ENCODE peak calls at places on chromosomes 11 and 22, in ten cellular contexts. O is dorsolateral prefrontal cortex, B is retinal pigment epithelial cell, A is brain microvascular endothelial cell, L is GM12865, K is upper lobe of right lung, F is fibroblast of lung, V is Calu3, T is astrocyte of the spinal cord, E is esophagus squamous epithelium. P is an unnamed sample.

GRCh38 chr22:37933711-37934376 is 19.6 kb downstream of the C22orf23 start:
- DNase-seq in O (peak), B (peak), A (peak), L (peak), K (peak), F (peak), V (peak), T (peak), E (peak), P (peak)

GRCh38 chr22:36933629-36934028 is 20.2 kb downstream of the CSF2RB start:
- DNase-seq in O (no peak), B (no peak), A (no peak), L (no peak), K (no peak), F (no peak), V (no peak), T (no peak), E (no peak), P (no peak)

GRCh38 chr11:8328848-8329330 is 65.2 kb upstream of the LMO1 start:
- DNase-seq in O (peak), B (peak), A (peak), L (peak), K (peak), F (peak), V (peak), T (peak), E (no peak), P (peak)

GRCh38 chr11:61834278-61835004 is 6.3 kb downstream of the FADS2 start:
- DNase-seq in O (no peak), B (no peak), A (peak), L (peak), K (no peak), F (peak), V (no peak), T (peak), E (no peak), P (peak)

GRCh38 chr11:112129656-112130055 is 34.2 kb downstream of the IL18 start:
- DNase-seq in O (no peak), B (no peak), A (no peak), L (no peak), K (no peak), F (no peak), V (no peak), T (no peak), E (no peak), P (no peak)

GRCh38 chr22:45319319-45319675 is 9.6 kb downstream of the FAM118A start:
- DNase-seq in O (no peak), B (no peak), A (peak), L (no peak), K (no peak), F (peak), V (no peak), T (peak), E (no peak), P (no peak)

GRCh38 chr11:4181780-4182721 is 87.5 kb downstream of the RRM1 start:
- DNase-seq in O (peak), B (peak), A (peak), L (peak), K (peak), F (peak), V (peak), T (peak), E (no peak), P (peak)

GRCh38 chr22:30290318-30290678 is 993 bp upstream of the CASTOR1 start:
- DNase-seq in O (no peak), B (no peak), A (no peak), L (peak), K (no peak), F (no peak), V (no peak), T (no peak), E (no peak), P (peak)

GRCh38 chr11:64406221-64406946 is 47.4 kb downstream of the RPS6KA4 start:
- DNase-seq in O (no peak), B (no peak), A (no peak), L (no peak), K (no peak), F (no peak), V (no peak), T (no peak), E (no peak), P (no peak)

GRCh38 chr11:68355471-68355870 is 43.1 kb downstream of the LRP5 start:
- DNase-seq in O (no peak), B (no peak), A (no peak), L (no peak), K (peak), F (no peak), V (no peak), T (no peak), E (no peak), P (no peak)

GRCh38 chr11:68352591-68352990 is 40.2 kb downstream of the LRP5 start:
- DNase-seq in O (no peak), B (no peak), A (no peak), L (no peak), K (no peak), F (no peak), V (no peak), T (no peak), E (no peak), P (no peak)

GRCh38 chr11:68353669-68354068 is 41.3 kb downstream of the LRP5 start:
- DNase-seq in O (no peak), B (no peak), A (no peak), L (no peak), K (peak), F (no peak), V (no peak), T (no peak), E (no peak), P (no peak)

GRCh38 chr11:68353118-68353517 is 40.7 kb downstream of the LRP5 start:
- DNase-seq in O (no peak), B (no peak), A (no peak), L (no peak), K (no peak), F (no peak), V (no peak), T (no peak), E (no peak), P (no peak)

GRCh38 chr11:68354181-68354872 is 41.9 kb downstream of the LRP5 start:
- DNase-seq in O (no peak), B (peak), A (peak), L (no peak), K (peak), F (peak), V (peak), T (peak), E (no peak), P (no peak)
- TF ChIP-seq CTCF in O (no peak), B (no peak), A (no peak), L (no peak), K (no peak), F (no peak), V (no peak), T (no peak), E (peak), P (no peak)

GRCh38 chr11:122656631-122657101 is 1.1 kb downstream of the UBASH3B start:
- DNase-seq in O (no peak), B (peak), A (no peak), L (peak), K (peak), F (peak), V (peak), T (peak), E (no peak), P (peak)

GRCh38 chr11:122652495-122652894 is 3.0 kb upstream of the UBASH3B start:
- DNase-seq in O (no peak), B (no peak), A (no peak), L (no peak), K (no peak), F (no peak), V (no peak), T (no peak), E (no peak), P (no peak)

GRCh38 chr11:122655527-122656072 is at the start of gene UBASH3B:
- DNase-seq in O (peak), B (peak), A (peak), L (peak), K (peak), F (peak), V (peak), T (peak), E (peak), P (peak)

GRCh38 chr11:122656073-122656630 is 630 bp downstream of the UBASH3B start:
- DNase-seq in O (no peak), B (peak), A (no peak), L (peak), K (peak), F (peak), V (peak), T (peak), E (no peak), P (peak)

GRCh38 chr11:122653911-122654310 is 1.6 kb upstream of the UBASH3B start:
- DNase-seq in O (no peak), B (no peak), A (no peak), L (no peak), K (no peak), F (no peak), V (no peak), T (peak), E (no peak), P (no peak)
- TF ChIP-seq CTCF in O (no peak), B (no peak), A (no peak), L (no peak), K (peak), F (no peak), V (no peak), T (no peak), E (no peak), P (no peak)

GRCh38 chr11:128323381-128323780 is 264.0 kb downstream of the ETS1 start:
- DNase-seq in O (no peak), B (no peak), A (peak), L (peak), K (no peak), F (no peak), V (no peak), T (no peak), E (no peak), P (peak)
- TF ChIP-seq CTCF in O (no peak), B (peak), A (peak), L (peak), K (peak), F (peak), V (no peak), T (peak), E (peak), P (peak)

GRCh38 chr11:47269829-47270305 is at the start of gene MADD:
- DNase-seq in O (peak), B (no peak), A (peak), L (peak), K (peak), F (peak), V (peak), T (peak), E (peak), P (peak)

GRCh38 chr11:47268448-47269001 is 1.4 kb upstream of the MADD start:
- DNase-seq in O (no peak), B (no peak), A (no peak), L (no peak), K (no peak), F (no peak), V (no peak), T (no peak), E (no peak), P (no peak)

GRCh38 chr11:47267858-47268257 is 2.1 kb upstream of the MADD start:
- DNase-seq in O (no peak), B (no peak), A (no peak), L (no peak), K (peak), F (no peak), V (no peak), T (no peak), E (no peak), P (no peak)

GRCh38 chr11:47270331-47271271 is 668 bp downstream of the MADD start:
- DNase-seq in O (no peak), B (no peak), A (peak), L (peak), K (peak), F (peak), V (no peak), T (peak), E (no peak), P (peak)

GRCh38 chr11:47269002-47269828 is 718 bp upstream of the MADD start:
- DNase-seq in O (peak), B (no peak), A (peak), L (peak), K (peak), F (peak), V (peak), T (peak), E (peak), P (peak)
- TF ChIP-seq CTCF in O (peak), B (no peak), A (peak), L (no peak), K (peak), F (peak), V (no peak), T (no peak), E (peak), P (no peak)

GRCh38 chr11:36433896-36434295 is 76.2 kb downstream of the TRAF6 start:
- DNase-seq in O (no peak), B (no peak), A (no peak), L (no peak), K (no peak), F (no peak), V (no peak), T (no peak), E (no peak), P (no peak)

GRCh38 chr11:36427876-36428275 is 82.2 kb downstream of the TRAF6 start:
- DNase-seq in O (no peak), B (no peak), A (no peak), L (no peak), K (no peak), F (no peak), V (no peak), T (no peak), E (no peak), P (no peak)

GRCh38 chr11:36432747-36433146 is 77.3 kb downstream of the TRAF6 start:
- DNase-seq in O (no peak), B (no peak), A (no peak), L (no peak), K (no peak), F (no peak), V (no peak), T (no peak), E (no peak), P (no peak)

GRCh38 chr11:36432093-36432469 is 78.0 kb downstream of the TRAF6 start:
- DNase-seq in O (no peak), B (no peak), A (no peak), L (no peak), K (no peak), F (no peak), V (no peak), T (no peak), E (no peak), P (no peak)

DNA sequence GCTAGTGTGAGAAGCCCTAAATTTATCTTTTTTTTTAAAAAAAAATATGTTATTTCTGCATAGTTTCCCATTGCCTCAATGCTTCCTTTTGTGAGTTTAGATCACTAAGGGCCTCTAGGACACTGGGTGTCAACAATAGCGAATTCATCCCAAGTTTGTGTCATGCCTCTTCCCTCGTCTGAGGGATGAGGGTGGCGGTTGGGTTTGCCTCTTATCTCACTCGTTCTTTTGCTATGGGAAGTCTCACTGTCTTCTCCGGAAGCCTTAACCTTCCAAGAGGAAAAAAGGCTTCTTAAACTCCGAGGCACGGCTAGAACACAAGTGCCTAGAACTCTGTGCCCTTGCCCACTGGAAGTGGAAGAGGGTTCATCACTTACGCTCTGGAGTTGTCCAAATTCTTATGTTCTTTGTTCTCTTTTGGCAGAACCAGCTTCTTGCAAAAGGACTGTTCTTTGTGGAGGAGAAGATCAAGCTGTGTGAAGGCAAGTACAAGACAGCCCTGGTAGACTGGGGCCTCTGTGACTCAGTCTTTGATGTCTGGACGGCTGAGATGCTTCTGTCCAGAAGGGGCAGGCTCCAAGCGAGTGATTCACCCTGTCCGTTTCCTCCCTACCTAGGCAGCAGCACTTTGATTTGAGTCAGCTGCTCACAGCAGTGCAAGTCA is 78.5 kb downstream of the TRAF6 start:
- DNase-seq in O (no peak), B (peak), A (peak), L (peak), K (no peak), F (peak), V (peak), T (peak), E (no peak), P (no peak)
- TF ChIP-seq CTCF in O (no peak), B (peak), A (peak), L (no peak), K (no peak), F (no peak), V (no peak), T (peak), E (no peak), P (no peak)

GRCh38 chr11:10514210-10514609 is 26.8 kb downstream of the RNF141 start:
- DNase-seq in O (no peak), B (no peak), A (no peak), L (no peak), K (no peak), F (no peak), V (no peak), T (peak), E (no peak), P (no peak)
- TF ChIP-seq CTCF in O (peak), B (no peak), A (peak), L (no peak), K (peak), F (no peak), V (peak), T (peak), E (peak), P (no peak)